ENCODE peak calls at places on chromosomes 12 and 14, in four cellular contexts. W is sigmoid colon, O is Peyer's patch, C is kidney. I is an unnamed sample.

GRCh38 chr12:31466768-31467167 is 124.2 kb downstream of the DENND5B start:
- DNase-seq in W (no peak), O (no peak), C (no peak), I (no peak)

GRCh38 chr12:86376052-86376451 is 119.9 kb upstream of the MGAT4C start:
- DNase-seq in W (no peak), O (no peak), C (no peak), I (no peak)

GRCh38 chr14:105076805-105077648 is 11.8 kb upstream of the GPR132 start:
- DNase-seq in W (no peak), O (no peak), C (peak; percentile 72), I (no peak)

GRCh38 chr12:39505025-39505424 is 62.1 kb upstream of the KIF21A start:
- DNase-seq in W (no peak), O (no peak), C (no peak), I (no peak)

GRCh38 chr14:96001866-96002510 is 37.2 kb upstream of the C14orf132 start:
- DNase-seq in W (no peak), O (no peak), C (no peak), I (no peak)

GRCh38 chr14:80638620-80639215 is 302.8 kb downstream of the CEP128 start:
- DNase-seq in W (no peak), O (no peak), C (no peak), I (no peak)

GRCh38 chr12:76032043-76032981 is 736 bp upstream of the PHLDA1 start:
- DNase-seq in W (peak; percentile 80), O (no peak), C (no peak), I (peak; percentile 87)

GRCh38 chr14:70640938-70641547 is 673 bp upstream of the TTC9 start:
- DNase-seq in W (peak; percentile 72), O (peak; percentile 54), C (peak; percentile 67), I (no peak)

GRCh38 chr14:22994762-22995275 is 12.5 kb upstream of the AJUBA start:
- DNase-seq in W (peak; percentile 67), O (no peak), C (peak; percentile 80), I (no peak)

GRCh38 chr12:65602579-65603295 is 221.5 kb upstream of the HMGA2 start:
- DNase-seq in W (peak; percentile 76), O (peak; percentile 74), C (peak; percentile 77), I (peak; percentile 86)

GRCh38 chr14:89918721-89919120 is 35.8 kb downstream of the EFCAB11 start:
- DNase-seq in W (no peak), O (no peak), C (no peak), I (no peak)

GRCh38 chr12:120103371-120103770 is 13.2 kb downstream of the RAB35 start:
- DNase-seq in W (no peak), O (no peak), C (no peak), I (no peak)

GRCh38 chr12:59916988-59917387 is 321.2 kb downstream of the SLC16A7 start:
- DNase-seq in W (no peak), O (no peak), C (no peak), I (no peak)

GRCh38 chr12:105120551-105120950 is 13.0 kb downstream of the WASHC4 start:
- DNase-seq in W (no peak), O (no peak), C (no peak), I (no peak)

DNA sequence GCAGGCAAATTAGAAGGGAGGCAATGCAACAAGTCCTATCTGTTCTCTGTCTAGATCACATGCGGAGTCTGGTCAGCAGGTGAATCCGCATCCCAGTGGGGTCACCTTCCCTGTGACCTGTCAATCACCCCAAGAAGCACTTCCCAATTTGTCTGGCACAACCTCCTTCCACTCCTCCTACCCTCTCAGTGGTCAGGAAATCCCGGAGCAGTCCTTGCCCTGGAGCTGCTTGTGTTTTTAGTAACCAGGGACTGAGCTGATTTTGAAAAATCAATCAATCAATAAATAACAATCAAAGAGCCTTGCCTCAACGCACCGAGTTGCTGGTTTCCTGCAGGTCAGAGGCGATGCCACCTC is 572 bp upstream of the ACSS3 start:
- DNase-seq in W (no peak), O (no peak), C (peak; percentile 52), I (no peak)
- H3K27ac ChIP-seq in W (peak overlapping the region; percentile 72), O (peak overlapping the region; percentile 69), C (no peak overlapping the region), I (peak overlapping the region; percentile 90)

DNA sequence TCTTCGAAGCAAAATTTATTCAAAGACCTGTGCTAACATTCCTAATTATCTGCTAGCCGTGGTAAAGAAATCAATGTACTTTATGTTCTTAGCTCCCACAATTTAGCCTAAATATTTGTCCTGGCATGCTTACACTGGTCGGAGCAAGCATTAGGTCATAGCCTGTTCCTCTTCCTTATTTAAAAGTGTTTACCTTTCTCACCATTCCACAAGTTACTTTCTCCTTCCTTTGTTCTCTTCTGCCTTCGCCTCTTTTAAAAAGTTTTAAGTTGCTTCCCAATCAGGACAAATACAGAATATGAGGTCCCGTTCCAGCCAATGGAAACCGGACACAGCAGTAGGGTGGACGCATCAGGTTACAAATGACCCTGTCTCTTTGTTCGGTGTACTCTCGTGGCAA is 11.6 kb downstream of the CDK2AP1 start:
- DNase-seq in W (no peak), O (no peak), C (no peak), I (no peak)
- H3K27ac ChIP-seq in W (no peak overlapping the region), O (no peak overlapping the region), C (no peak overlapping the region), I (no peak overlapping the region)

GRCh38 chr14:39114073-39114838 is at the start of gene GEMIN2:
- DNase-seq in W (peak; percentile 96), O (peak; percentile 90), C (peak; percentile 96), I (peak; percentile 92)
- H3K27ac ChIP-seq in W (peak within 1 kb of the TSS; percentile 85), O (peak within 1 kb of the TSS; percentile 82), C (peak within 1 kb of the TSS; percentile 20), I (peak within 1 kb of the TSS; percentile 92)

DNA sequence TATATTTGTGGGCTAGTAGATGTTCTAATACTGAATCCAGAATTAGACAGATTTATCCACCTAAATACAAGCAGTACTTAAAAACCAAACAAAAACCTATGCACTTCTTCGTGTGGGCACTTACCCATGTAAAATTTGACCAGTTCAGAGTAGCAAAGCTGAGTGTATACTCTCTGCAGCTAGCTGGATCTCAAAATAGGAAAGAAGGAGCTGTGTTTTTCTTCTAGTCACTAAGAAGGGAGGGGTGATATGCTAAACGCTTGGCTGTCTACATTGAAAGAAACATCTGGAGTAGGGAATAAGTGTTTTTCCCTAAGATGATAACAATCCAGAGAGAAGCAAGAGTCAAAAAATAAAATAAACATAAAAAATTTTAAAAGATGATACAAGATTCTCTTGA is 20.0 kb downstream of the RBMS2 start:
- DNase-seq in W (no peak), O (no peak), C (no peak), I (no peak)
- H3K27ac ChIP-seq in W (no peak overlapping the region), O (no peak overlapping the region), C (no peak overlapping the region), I (no peak overlapping the region)

DNA sequence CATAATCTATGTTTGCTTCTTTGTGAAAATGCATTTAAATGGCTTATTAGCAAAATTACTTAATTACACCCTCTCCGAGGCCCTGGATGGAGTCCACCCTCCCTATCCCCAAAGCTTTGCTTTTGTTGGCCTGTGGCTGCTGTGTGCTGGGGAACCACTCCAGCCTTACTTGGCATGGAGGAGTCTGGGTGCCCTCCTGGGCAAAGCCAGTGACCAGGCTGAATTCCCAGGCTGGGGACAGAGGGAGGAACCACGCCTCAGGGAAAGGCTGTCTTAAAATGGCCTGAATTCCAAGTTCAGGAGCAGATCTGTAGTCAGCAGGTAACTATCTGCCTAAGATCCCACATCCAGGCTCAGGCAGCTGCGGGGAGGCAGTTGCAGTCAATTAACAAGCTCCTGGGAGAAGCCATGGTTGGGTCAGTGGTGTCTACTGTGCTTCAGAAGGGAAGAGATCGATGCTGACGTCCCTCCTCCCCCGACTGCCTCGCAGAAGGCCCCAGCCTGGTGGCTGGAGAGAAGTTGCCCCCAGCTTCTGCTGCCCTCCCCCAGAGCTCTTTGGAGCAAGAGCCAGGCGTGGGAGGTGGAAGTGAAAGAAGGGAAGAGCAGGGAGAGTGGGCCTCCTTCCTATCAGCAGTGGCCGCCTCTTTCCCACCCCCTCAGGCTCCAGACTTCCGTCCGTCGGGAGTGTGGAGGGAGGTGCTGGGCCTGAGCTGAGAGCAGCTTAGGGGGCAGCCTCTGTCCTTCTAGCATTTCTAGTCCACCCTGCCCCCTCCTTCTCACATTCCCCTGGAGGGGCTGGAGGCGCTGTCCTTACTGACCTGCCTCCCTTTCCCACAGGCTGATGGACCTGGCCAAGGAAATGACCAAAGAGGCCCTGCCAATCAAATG is 11.3 kb downstream of the VASH1 start:
- DNase-seq in W (peak; percentile 66), O (no peak), C (peak; percentile 85), I (peak; percentile 90)
- H3K27ac ChIP-seq in W (peak overlapping the region; percentile 68), O (peak overlapping the region; percentile 32), C (peak overlapping the region; percentile 73), I (peak overlapping the region; percentile 86)

GRCh38 chr12:115421350-115421749 is 737.4 kb upstream of the TBX3 start:
- DNase-seq in W (no peak), O (no peak), C (no peak), I (no peak)

GRCh38 chr12:115423546-115423987 is 739.6 kb upstream of the TBX3 start:
- DNase-seq in W (no peak), O (no peak), C (no peak), I (no peak)

GRCh38 chr12:115421796-115422709 is 738.1 kb upstream of the TBX3 start:
- DNase-seq in W (no peak), O (no peak), C (no peak), I (no peak)

GRCh38 chr12:115424003-115424402 is 740.0 kb upstream of the TBX3 start:
- DNase-seq in W (no peak), O (no peak), C (no peak), I (no peak)

GRCh38 chr12:115422845-115423545 is 739.0 kb upstream of the TBX3 start:
- DNase-seq in W (no peak), O (no peak), C (no peak), I (no peak)
- H3K27ac ChIP-seq in W (no peak overlapping the region), O (no peak overlapping the region), C (no peak overlapping the region), I (no peak overlapping the region)

DNA sequence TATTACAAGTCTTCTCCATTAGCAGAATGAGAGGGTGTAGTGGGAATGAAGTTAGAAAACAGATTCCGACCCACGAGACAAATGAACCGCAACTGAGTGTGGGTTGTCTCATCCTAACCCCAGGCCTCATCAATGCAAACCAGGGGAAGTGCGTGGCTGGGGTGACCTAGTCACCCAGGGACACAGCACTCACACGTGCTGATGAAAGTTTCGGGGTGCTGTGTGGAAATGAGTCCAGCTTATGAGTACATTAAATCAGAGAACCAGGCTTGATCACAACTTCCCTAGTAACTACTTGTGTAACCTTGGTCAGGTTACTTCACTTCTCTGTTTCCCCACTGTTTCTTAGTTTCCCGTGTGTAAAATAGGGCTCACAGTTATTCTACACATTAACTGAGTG is 95.5 kb upstream of the CDKN3 start:
- DNase-seq in W (no peak), O (no peak), C (no peak), I (no peak)
- H3K27ac ChIP-seq in W (no peak overlapping the region), O (no peak overlapping the region), C (no peak overlapping the region), I (no peak overlapping the region)

I was measured in coronary artery.